ENCODE peak calls at places on chromosomes 3 and 15, in six cellular contexts. One of them, this sample, is unnamed.

GRCh38 chr3:187497037-187497436 is 128.9 kb downstream of the RTP4 start:
- DNase-seq in KBM-7: no peak
- DNase-seq in neuronal stem cell: no peak
- DNase-seq in OCI-M1: no peak
- DNase-seq in brain microvascular endothelial cell: no peak
- DNase-seq in HS-5: no peak
- DNase-seq in this sample: no peak

GRCh38 chr15:60464836-60465630 is 13.9 kb downstream of the ICE2 start:
- DNase-seq in KBM-7: no peak
- DNase-seq in neuronal stem cell: no peak
- DNase-seq in OCI-M1: no peak
- DNase-seq in brain microvascular endothelial cell: peak
- DNase-seq in HS-5: no peak
- DNase-seq in this sample: no peak

GRCh38 chr3:13673207-13673606 is 124.3 kb downstream of the FBLN2 start:
- DNase-seq in KBM-7: no peak
- DNase-seq in neuronal stem cell: no peak
- DNase-seq in OCI-M1: no peak
- DNase-seq in brain microvascular endothelial cell: no peak
- DNase-seq in HS-5: no peak
- DNase-seq in this sample: no peak

GRCh38 chr15:65451989-65452388 is 29.2 kb upstream of the IGDCC4 start:
- DNase-seq in KBM-7: no peak
- DNase-seq in neuronal stem cell: no peak
- DNase-seq in OCI-M1: no peak
- DNase-seq in brain microvascular endothelial cell: no peak
- DNase-seq in HS-5: no peak
- DNase-seq in this sample: no peak

GRCh38 chr3:72223116-72223515 is 438.2 kb upstream of the PROK2 start:
- DNase-seq in KBM-7: no peak
- DNase-seq in neuronal stem cell: no peak
- DNase-seq in OCI-M1: no peak
- DNase-seq in brain microvascular endothelial cell: no peak
- DNase-seq in HS-5: no peak
- DNase-seq in this sample: no peak

GRCh38 chr3:141237701-141238521 is 6.3 kb downstream of the PXYLP1 start:
- DNase-seq in KBM-7: no peak
- DNase-seq in neuronal stem cell: no peak
- DNase-seq in OCI-M1: no peak
- DNase-seq in brain microvascular endothelial cell: no peak
- DNase-seq in HS-5: no peak
- DNase-seq in this sample: no peak

GRCh38 chr15:49255966-49256759 is 86.1 kb downstream of the GALK2 start:
- DNase-seq in KBM-7: no peak
- DNase-seq in neuronal stem cell: no peak
- DNase-seq in OCI-M1: no peak
- DNase-seq in brain microvascular endothelial cell: no peak
- DNase-seq in HS-5: no peak
- DNase-seq in this sample: peak

GRCh38 chr15:86854186-86854585 is 774.5 kb downstream of the AGBL1 start:
- DNase-seq in KBM-7: no peak
- DNase-seq in neuronal stem cell: no peak
- DNase-seq in OCI-M1: no peak
- DNase-seq in brain microvascular endothelial cell: no peak
- DNase-seq in HS-5: no peak
- DNase-seq in this sample: no peak

GRCh38 chr15:74523982-74524381 is 17.0 kb upstream of the ARID3B start:
- DNase-seq in KBM-7: no peak
- DNase-seq in neuronal stem cell: no peak
- DNase-seq in OCI-M1: no peak
- DNase-seq in brain microvascular endothelial cell: no peak
- DNase-seq in HS-5: no peak
- DNase-seq in this sample: no peak

GRCh38 chr3:160413613-160414248 is 14.3 kb downstream of the SMC4 start:
- DNase-seq in KBM-7: peak
- DNase-seq in neuronal stem cell: peak
- DNase-seq in OCI-M1: peak
- DNase-seq in brain microvascular endothelial cell: peak
- DNase-seq in HS-5: peak
- DNase-seq in this sample: peak

GRCh38 chr3:40608091-40608490 is 83.3 kb downstream of the ZNF621 start:
- DNase-seq in KBM-7: no peak
- DNase-seq in neuronal stem cell: no peak
- DNase-seq in OCI-M1: no peak
- DNase-seq in brain microvascular endothelial cell: no peak
- DNase-seq in HS-5: no peak
- DNase-seq in this sample: no peak

GRCh38 chr3:134252766-134253165 is 2.1 kb upstream of the RYK start:
- DNase-seq in KBM-7: no peak
- DNase-seq in neuronal stem cell: no peak
- DNase-seq in OCI-M1: no peak
- DNase-seq in brain microvascular endothelial cell: no peak
- DNase-seq in HS-5: no peak
- DNase-seq in this sample: no peak

GRCh38 chr3:65101450-65101849 is 413.6 kb upstream of the ADAMTS9 start:
- DNase-seq in KBM-7: no peak
- DNase-seq in neuronal stem cell: no peak
- DNase-seq in OCI-M1: no peak
- DNase-seq in brain microvascular endothelial cell: no peak
- DNase-seq in HS-5: no peak
- DNase-seq in this sample: no peak

GRCh38 chr3:99863002-99863401 is 45.3 kb downstream of the CMSS1 start:
- DNase-seq in KBM-7: no peak
- DNase-seq in neuronal stem cell: no peak
- DNase-seq in OCI-M1: no peak
- DNase-seq in brain microvascular endothelial cell: no peak
- DNase-seq in HS-5: no peak
- DNase-seq in this sample: no peak

GRCh38 chr3:86830566-86830965 is 160.4 kb downstream of the VGLL3 start:
- DNase-seq in KBM-7: no peak
- DNase-seq in neuronal stem cell: no peak
- DNase-seq in OCI-M1: no peak
- DNase-seq in brain microvascular endothelial cell: peak
- DNase-seq in HS-5: no peak
- DNase-seq in this sample: no peak

GRCh38 chr3:71310595-71311319 is 272.8 kb downstream of the FOXP1 start:
- DNase-seq in KBM-7: no peak
- DNase-seq in neuronal stem cell: no peak
- DNase-seq in OCI-M1: no peak
- DNase-seq in brain microvascular endothelial cell: peak
- DNase-seq in HS-5: no peak
- DNase-seq in this sample: no peak

GRCh38 chr3:7520059-7520458 is 659.1 kb downstream of the GRM7 start:
- DNase-seq in KBM-7: no peak
- DNase-seq in neuronal stem cell: peak
- DNase-seq in OCI-M1: no peak
- DNase-seq in brain microvascular endothelial cell: no peak
- DNase-seq in HS-5: no peak
- DNase-seq in this sample: no peak

GRCh38 chr15:100082761-100083402 is 258.9 kb downstream of the ADAMTS17 start:
- DNase-seq in KBM-7: no peak
- DNase-seq in neuronal stem cell: no peak
- DNase-seq in OCI-M1: no peak
- DNase-seq in brain microvascular endothelial cell: no peak
- DNase-seq in HS-5: no peak
- DNase-seq in this sample: no peak

This sample was measured in NCI-H1048.